ENCODE peak calls at places on chromosomes 4 and X, in five cellular contexts. One of them, this sample, is unnamed.

GRCh38 chrX:147478899-147479298 is 432.8 kb upstream of the FMR1 start:
- DNase-seq in SK-N-SH: no peak
- DNase-seq in GM12878: no peak
- DNase-seq in A549: no peak
- DNase-seq in K562: no peak
- DNase-seq in this sample: no peak

GRCh38 chr4:1049591-1049905 is 38.1 kb downstream of the FGFRL1 start:
- DNase-seq in SK-N-SH: peak; percentile 51
- DNase-seq in GM12878: no peak
- DNase-seq in A549: no peak
- DNase-seq in K562: no peak
- DNase-seq in this sample: no peak

GRCh38 chrX:118523920-118524319 is 28.3 kb downstream of the DOCK11 start:
- DNase-seq in SK-N-SH: no peak
- DNase-seq in GM12878: no peak
- DNase-seq in A549: no peak
- DNase-seq in K562: peak; percentile 51
- DNase-seq in this sample: no peak

GRCh38 chr4:174423257-174423944 is 98.9 kb downstream of the HPGD start:
- DNase-seq in SK-N-SH: no peak
- DNase-seq in GM12878: no peak
- DNase-seq in A549: peak; percentile 86
- DNase-seq in K562: peak; percentile 75
- DNase-seq in this sample: peak; percentile 5

GRCh38 chr4:142379277-142380051 is 466.6 kb downstream of the INPP4B start:
- DNase-seq in SK-N-SH: no peak
- DNase-seq in GM12878: no peak
- DNase-seq in A549: peak; percentile 21
- DNase-seq in K562: no peak
- DNase-seq in this sample: peak; percentile 90

GRCh38 chrX:70033348-70033747 is 16.4 kb downstream of the AWAT2 start:
- DNase-seq in SK-N-SH: peak; percentile 52
- DNase-seq in GM12878: no peak
- DNase-seq in A549: peak; percentile 40
- DNase-seq in K562: peak; percentile 54
- DNase-seq in this sample: peak; percentile 21

GRCh38 chr4:145868637-145869409 is 69.8 kb downstream of the ZNF827 start:
- DNase-seq in SK-N-SH: no peak
- DNase-seq in GM12878: no peak
- DNase-seq in A549: no peak
- DNase-seq in K562: no peak
- DNase-seq in this sample: peak; percentile 12

GRCh38 chr4:25814323-25814722 is 48.5 kb downstream of the SEL1L3 start:
- DNase-seq in SK-N-SH: no peak
- DNase-seq in GM12878: no peak
- DNase-seq in A549: peak; percentile 80
- DNase-seq in K562: no peak
- DNase-seq in this sample: peak; percentile 63

GRCh38 chr4:69910016-69910782 is 20.7 kb upstream of the CSN1S1 start:
- DNase-seq in SK-N-SH: no peak
- DNase-seq in GM12878: peak; percentile 17
- DNase-seq in A549: no peak
- DNase-seq in K562: no peak
- DNase-seq in this sample: peak; percentile 21

GRCh38 chrX:21839334-21840198 is at the start of gene MBTPS2:
- DNase-seq in SK-N-SH: peak; percentile 76
- DNase-seq in GM12878: peak; percentile 46
- DNase-seq in A549: peak; percentile 92
- DNase-seq in K562: peak; percentile 92
- DNase-seq in this sample: peak; percentile 91

DNA sequence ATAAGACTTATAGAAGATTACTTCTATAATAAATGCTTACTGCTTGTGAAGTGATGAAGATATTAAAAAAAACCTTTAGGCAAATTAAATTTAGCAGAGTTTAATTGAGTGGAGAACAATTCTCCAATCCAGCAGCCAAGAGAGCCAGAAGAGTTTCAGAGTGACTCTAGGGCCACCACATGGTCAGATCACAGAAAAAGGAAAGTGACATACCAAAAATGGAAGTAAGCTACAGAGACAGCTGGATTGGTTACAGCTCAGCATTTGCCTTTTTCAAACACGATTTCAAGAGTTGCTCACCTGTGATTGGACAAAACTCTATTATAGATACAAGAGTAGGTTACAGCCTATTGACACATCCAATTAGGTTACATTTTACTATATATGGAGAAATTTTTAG is 79.0 kb upstream of the TRAM1L1 start:
- DNase-seq in SK-N-SH: no peak
- DNase-seq in GM12878: no peak
- DNase-seq in A549: peak; percentile 2
- DNase-seq in K562: no peak
- DNase-seq in this sample: no peak
- TF ChIP-seq CTCF in SK-N-SH: no peak
- TF ChIP-seq CTCF in GM12878: peak; percentile 11
- TF ChIP-seq CTCF in A549: no peak
- TF ChIP-seq CTCF in K562: no peak
- TF ChIP-seq CTCF in this sample: no peak

DNA sequence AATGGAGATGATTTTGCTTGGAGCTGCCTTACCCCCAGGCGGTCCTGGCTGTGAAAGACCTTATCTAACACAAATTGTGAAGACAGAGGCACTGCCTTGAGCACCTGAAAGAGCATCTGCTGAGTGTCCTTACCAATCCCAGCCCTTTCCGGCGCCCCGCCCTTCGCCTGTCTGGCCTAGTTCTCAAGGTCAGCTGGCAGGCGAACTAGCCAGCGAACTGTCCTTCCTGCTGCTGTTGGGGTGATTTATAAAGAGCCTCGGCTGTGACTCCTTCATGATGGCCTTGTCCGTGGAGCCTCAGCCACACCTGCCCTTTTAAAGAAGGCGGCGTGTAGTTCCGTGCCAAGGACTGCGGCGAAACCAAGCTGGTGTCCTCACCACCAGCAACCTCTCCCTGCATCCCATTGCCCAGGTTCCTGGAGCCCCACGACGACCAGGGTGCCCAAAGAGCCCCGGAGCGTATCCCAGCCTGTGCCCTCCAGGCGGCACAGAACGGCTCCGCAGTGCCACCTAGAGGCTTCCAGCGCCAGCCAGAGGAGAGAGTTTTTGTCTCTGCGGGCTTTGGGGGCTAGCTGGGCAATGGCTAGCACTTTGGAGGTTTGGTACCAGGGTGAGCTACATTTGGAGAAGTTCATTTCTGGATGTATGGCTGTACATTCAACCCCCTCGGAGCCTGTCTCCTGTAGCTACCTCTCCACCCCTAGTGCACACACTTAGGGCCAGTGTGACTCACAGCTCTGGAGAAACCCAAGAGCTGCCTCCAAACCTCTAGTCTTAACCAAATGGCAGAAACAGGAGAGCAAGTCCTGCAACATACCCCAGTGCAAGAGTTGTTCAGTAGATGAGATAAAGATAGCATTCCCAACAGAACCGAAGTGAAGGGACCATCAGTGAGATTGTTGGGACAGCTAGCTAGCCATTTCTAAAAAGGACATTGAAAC is 36.8 kb upstream of the VMA21 start:
- DNase-seq in SK-N-SH: peak; percentile 55
- DNase-seq in GM12878: no peak
- DNase-seq in A549: no peak
- DNase-seq in K562: peak; percentile 29
- DNase-seq in this sample: no peak
- TF ChIP-seq RCOR1 in SK-N-SH: no peak
- TF ChIP-seq RCOR1 in GM12878: no peak
- TF ChIP-seq RCOR1 in A549: no peak
- TF ChIP-seq RCOR1 in K562: no peak
- TF ChIP-seq RCOR1 in this sample: no peak

GRCh38 chr4:119286377-119287002 is 35.4 kb downstream of the FABP2 start:
- DNase-seq in SK-N-SH: peak; percentile 32
- DNase-seq in GM12878: no peak
- DNase-seq in A549: peak; percentile 64
- DNase-seq in K562: peak; percentile 56
- DNase-seq in this sample: peak; percentile 83
- TF ChIP-seq CTCF in SK-N-SH: peak; percentile 80
- TF ChIP-seq CTCF in GM12878: peak; percentile 63
- TF ChIP-seq CTCF in A549: peak; percentile 66
- TF ChIP-seq CTCF in K562: peak; percentile 76
- TF ChIP-seq CTCF in this sample: peak; percentile 70

DNA sequence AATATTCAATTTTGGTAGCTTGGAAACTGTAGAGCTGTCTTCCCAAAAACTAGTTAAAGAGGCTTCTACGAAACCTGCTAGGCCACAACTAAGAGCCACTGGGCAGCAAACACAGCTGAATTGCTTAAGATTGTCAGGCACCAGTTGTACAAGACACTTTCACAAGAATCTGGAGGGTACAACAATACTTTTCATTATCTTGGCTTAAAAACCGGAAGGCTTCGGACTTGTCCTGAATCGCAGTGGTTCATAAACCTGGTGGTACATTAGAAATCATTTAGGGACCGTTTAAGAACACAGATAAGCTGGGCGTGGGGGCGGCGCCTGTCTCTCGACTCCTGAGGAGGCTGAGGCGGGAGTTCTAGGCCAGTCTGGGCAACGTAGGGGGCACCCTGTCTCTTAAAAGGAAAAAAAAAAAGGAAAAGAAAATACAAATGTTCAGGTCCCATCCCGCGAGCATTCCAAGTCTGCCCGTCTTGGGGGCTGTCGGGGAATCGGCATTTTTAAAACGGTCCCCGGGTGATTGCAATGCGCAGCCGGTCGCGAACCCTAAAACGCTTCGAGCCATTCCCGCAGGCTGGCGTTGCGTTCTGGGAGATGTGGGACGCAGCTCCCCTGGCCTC is 763 bp downstream of the PYURF start:
- DNase-seq in SK-N-SH: peak; percentile 45
- DNase-seq in GM12878: no peak
- DNase-seq in A549: peak; percentile 30
- DNase-seq in K562: peak; percentile 82
- DNase-seq in this sample: peak; percentile 33
- TF ChIP-seq RCOR1 in SK-N-SH: no peak
- TF ChIP-seq RCOR1 in GM12878: no peak
- TF ChIP-seq RCOR1 in A549: no peak
- TF ChIP-seq RCOR1 in K562: no peak
- TF ChIP-seq RCOR1 in this sample: no peak

This sample was measured in IMR-90.